ENCODE peak calls at places on chromosomes 5 and 9, in seven cellular contexts. P, Z, Y, E, D, Q and O are unnamed samples.

GRCh38 chr5:32017638-32018429 is 156.3 kb downstream of the GOLPH3 start:
- DNase-seq in P (peak), E (no peak), Q (no peak), Y (no peak), Z (no peak), D (no peak), O (no peak)

GRCh38 chr9:99720455-99721050 is 101.1 kb upstream of the NR4A3 start:
- DNase-seq in Y (no peak), Q (no peak), D (no peak), Z (no peak), P (no peak), E (no peak), O (no peak)

GRCh38 chr5:179215576-179215975 is 129.7 kb downstream of the ADAMTS2 start:
- DNase-seq in P (no peak), Y (no peak), E (no peak), Q (no peak), Z (no peak), D (no peak), O (no peak)

GRCh38 chr5:20367178-20367577 is 379.2 kb upstream of the CDH18 start:
- DNase-seq in Y (no peak), Q (no peak), Z (no peak), P (no peak), D (peak), E (no peak), O (no peak)

GRCh38 chr5:131857388-131857787 is 60.6 kb upstream of the FNIP1 start:
- DNase-seq in Q (no peak), Y (no peak), D (no peak), P (no peak), E (no peak), Z (no peak), O (no peak)

GRCh38 chr9:89457376-89457855 is 40.5 kb downstream of the SEMA4D start:
- DNase-seq in E (no peak), D (no peak), Z (no peak), Q (no peak), Y (no peak), P (no peak), O (no peak)

GRCh38 chr5:43418561-43418960 is 6.4 kb upstream of the CCL28 start:
- DNase-seq in Q (no peak), Z (no peak), Y (no peak), P (no peak), E (no peak), D (no peak), O (no peak)

GRCh38 chr9:69627301-69627700 is 44.9 kb downstream of the APBA1 start:
- DNase-seq in Z (no peak), Q (no peak), D (no peak), Y (no peak), E (no peak), P (no peak), O (no peak)

GRCh38 chr5:73796164-73797141 is 170.5 kb downstream of the ARHGEF28 start:
- DNase-seq in D (peak), P (peak), E (no peak), Q (peak), Y (no peak), Z (no peak), O (no peak)

GRCh38 chr9:138064547-138064946 is 187.0 kb downstream of the CACNA1B start:
- DNase-seq in Y (no peak), Z (no peak), P (no peak), D (no peak), Q (no peak), E (peak), O (no peak)

GRCh38 chr5:98929982-98930355 is 1.2 kb upstream of the CHD1 start:
- DNase-seq in Y (no peak), Q (no peak), Z (no peak), E (no peak), D (no peak), P (no peak), O (no peak)

GRCh38 chr5:172496671-172497371 is 42.5 kb upstream of the SH3PXD2B start:
- DNase-seq in Q (peak), Z (no peak), Y (no peak), E (no peak), D (no peak), P (no peak), O (no peak)